ENCODE peak calls at places on chromosomes 16 and 17, in five cellular contexts. P is tibial artery; N is effector memory CD4-positive, alpha-beta T cell; B is sigmoid colon; X is BJ. A is an unnamed sample. For H3K27me3, the result is how much of the 10 kb centered on the place peaks cover.

GRCh38 chr17:31595076-31595475 is 203.6 kb downstream of the RAB11FIP4 start:
- DNase-seq in P (no peak), N (no peak), B (no peak), X (no peak), A (no peak)

GRCh38 chr17:19991252-19991885 is 13.7 kb upstream of the AKAP10 start:
- DNase-seq in P (no peak), N (no peak), B (no peak), X (no peak), A (no peak)

GRCh38 chr17:57785032-57785431 is 39.9 kb upstream of the CCDC182 start:
- DNase-seq in P (no peak), N (no peak), B (peak), X (no peak), A (peak)

GRCh38 chr16:50313596-50314483 is 47.5 kb downstream of the ADCY7 start:
- DNase-seq in P (peak), N (no peak), B (peak), X (no peak), A (no peak)

GRCh38 chr17:8068736-8069586 is 18.6 kb downstream of the ALOX12B start:
- DNase-seq in P (peak), N (no peak), B (peak), X (no peak), A (peak)

GRCh38 chr16:50942143-50942542 is 200.3 kb downstream of the CYLD start:
- DNase-seq in P (no peak), N (no peak), B (no peak), X (no peak), A (no peak)

GRCh38 chr17:74361613-74362391 is at the start of gene BTBD17:
- DNase-seq in P (no peak), N (no peak), B (no peak), X (no peak), A (peak)

GRCh38 chr17:82064433-82065192 is 991 bp downstream of the DUS1L start:
- DNase-seq in P (no peak), N (no peak), B (no peak), X (no peak), A (peak)

DNA sequence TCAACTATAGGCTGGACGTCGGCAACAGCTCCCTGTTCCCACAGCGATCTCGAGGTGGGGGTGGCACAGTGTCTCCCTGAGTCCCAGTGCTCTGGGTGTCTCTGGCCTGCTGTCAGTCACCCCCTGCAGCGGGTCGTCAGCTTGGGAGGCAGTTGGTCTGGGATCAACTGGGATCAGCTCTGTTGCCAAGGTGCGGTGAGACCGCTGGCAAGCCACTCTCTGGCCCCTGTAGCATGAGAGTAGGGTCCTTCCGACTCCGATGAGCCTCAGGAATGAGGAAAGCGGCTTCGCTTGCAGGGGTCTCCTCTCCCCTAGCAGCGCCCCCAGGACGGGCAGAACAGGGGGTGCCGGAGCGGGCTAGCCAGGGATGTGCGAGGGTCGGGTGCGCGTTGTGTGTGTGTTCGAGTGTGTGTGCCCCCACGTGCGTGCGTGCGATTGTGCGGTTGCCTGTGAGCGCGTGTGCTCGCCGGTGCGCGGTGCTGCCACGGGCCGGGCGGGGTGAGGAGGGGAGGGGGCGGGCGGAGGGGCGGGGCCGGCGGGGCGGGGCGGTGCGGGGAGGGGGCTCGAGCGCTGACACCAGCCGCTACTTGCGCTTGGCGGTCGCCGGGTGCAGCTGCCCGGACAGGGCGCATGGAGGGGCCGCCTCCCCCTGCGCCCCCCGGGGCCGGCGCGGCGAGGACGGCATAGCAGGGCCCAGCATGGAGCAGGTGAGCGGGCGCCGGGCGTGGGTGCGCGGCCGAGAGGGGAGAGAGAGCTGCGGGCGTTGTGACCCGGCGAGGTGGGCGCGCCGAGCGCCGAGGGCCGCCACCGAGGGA is 9.4 kb upstream of the ARHGAP23 start:
- DNase-seq in P (no peak), N (no peak), B (no peak), X (no peak), A (no peak)
- H3K27me3 ChIP-seq in P (under half), N (under half), B (under half), X (under half), A (half or more)

GRCh38 chr16:54129810-54130209 is 156.8 kb downstream of the IRX3 start:
- DNase-seq in P (no peak), N (no peak), B (no peak), X (no peak), A (no peak)
- H3K27me3 ChIP-seq in P (under half), N (under half), B (under half), X (under half), A (under half)

GRCh38 chr17:39845052-39845976 is 18.8 kb downstream of the IKZF3 start:
- DNase-seq in P (no peak), N (no peak), B (no peak), X (no peak), A (no peak)
- H3K27me3 ChIP-seq in P (under half), N (under half), B (under half), X (under half), A (half or more)

DNA sequence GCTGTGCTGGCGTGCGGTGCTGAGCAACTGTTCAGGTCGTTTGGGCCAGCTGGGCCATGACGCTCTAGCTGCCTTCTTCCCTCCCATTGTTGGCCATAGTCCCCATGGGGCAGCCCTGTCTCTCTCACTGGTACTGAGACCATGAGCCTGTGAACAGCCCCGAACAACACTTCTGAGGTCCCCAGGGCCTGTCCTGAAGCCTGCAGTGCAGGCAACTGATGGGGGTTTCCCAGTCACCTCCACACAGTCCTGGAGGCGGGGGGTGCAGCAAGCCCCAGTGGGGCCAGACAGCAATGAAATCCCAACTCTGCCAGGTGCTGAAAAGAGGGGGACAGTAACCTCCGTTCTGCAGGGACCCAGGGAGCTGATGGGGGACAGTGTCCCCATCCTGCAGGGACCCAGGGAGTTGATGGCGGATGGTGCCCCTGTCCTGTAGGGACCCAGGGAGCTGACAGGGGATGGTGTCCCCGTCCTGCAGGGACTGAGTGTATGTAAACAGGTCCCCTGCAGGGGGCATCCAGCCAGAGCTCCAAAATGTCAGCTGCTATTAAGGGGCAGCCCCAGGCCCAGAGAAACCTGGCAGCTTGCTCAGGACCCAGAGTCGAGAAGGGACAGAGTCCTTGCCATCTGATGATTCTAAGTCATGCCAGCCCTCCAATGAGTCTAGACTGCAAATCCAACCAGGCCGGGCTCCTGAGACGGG is 30.4 kb downstream of the ENGASE start:
- DNase-seq in P (no peak), N (no peak), B (no peak), X (no peak), A (no peak)
- H3K27me3 ChIP-seq in P (under half), N (under half), B (under half), X (under half), A (under half)

DNA sequence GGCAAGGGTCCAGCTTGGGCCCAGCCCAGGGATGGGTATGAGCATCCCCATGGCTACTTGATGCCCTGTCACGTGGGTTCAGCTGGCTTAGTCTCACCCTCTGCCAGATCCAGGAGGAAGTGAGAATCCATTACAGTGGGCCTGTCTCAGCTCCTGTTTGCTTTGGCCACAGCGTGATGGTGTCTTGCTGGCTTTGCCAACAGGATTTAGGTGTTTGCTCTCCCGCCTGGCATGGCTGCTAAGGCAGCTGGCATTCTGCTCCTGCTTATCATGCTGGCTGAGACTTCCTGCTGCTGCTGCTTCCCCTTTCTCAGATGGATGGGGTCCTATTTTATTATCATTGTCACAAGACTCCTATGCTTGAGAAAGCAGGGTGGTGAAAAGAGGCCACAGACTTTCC is 28.3 kb upstream of the HOXB13 start:
- DNase-seq in P (no peak), N (no peak), B (peak), X (no peak), A (no peak)
- H3K27me3 ChIP-seq in P (under half), N (under half), B (under half), X (under half), A (half or more)

GRCh38 chr17:48373882-48374281 is 56.1 kb downstream of the SKAP1 start:
- DNase-seq in P (no peak), N (no peak), B (no peak), X (no peak), A (no peak)
- H3K27me3 ChIP-seq in P (under half), N (under half), B (under half), X (under half), A (under half)

DNA sequence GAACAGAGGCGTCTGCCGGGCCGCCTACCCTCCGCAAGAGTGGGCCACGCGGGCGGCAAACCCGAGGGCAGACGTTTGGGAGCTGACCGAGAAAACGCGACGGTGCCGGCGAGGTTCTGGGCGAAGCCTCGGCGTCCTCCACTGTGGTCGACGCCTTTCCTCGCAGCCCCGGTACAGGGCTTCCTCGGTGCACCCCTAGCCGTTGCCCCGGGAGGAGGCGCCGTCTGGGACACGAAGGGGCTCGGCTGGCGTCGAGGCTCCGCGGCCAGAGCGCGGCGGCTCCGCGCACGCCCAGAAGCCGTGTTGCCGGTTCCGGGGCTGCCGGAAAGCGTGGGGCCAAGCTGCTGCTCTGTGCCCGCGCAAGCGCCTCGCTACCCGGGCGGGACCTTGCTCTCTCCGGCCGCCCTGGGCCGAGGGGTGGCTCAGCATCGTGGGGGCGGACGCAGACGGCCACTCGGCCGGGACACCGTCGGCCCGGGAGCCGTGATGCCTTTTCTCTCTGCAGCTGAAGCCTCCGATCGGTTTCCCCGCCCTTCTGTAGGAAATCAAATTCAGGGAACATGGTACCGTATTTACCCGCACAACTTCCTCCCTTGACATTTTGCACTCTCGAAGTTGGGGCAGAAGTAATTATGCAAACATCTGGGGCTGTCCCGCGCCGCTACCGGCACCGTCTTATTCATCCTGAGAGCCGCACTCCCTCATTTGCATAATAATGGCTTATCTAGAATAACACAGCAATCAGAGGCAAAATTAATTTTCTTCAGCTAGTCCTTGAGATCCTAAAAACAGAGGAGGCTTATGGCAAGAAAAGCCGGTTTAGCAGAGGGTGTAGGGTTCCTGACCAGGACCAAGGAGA is 7.3 kb upstream of the CBX8 start:
- DNase-seq in P (no peak), N (no peak), B (no peak), X (no peak), A (no peak)
- H3K27me3 ChIP-seq in P (under half), N (half or more), B (half or more), X (half or more), A (half or more)

GRCh38 chr17:38621538-38621937 is 15.8 kb upstream of the SRCIN1 start:
- DNase-seq in P (no peak), N (no peak), B (no peak), X (no peak), A (no peak)
- H3K27me3 ChIP-seq in P (under half), N (under half), B (under half), X (under half), A (under half)